ENCODE peak calls at places on chromosomes 2 and 18, in four cellular contexts. P, J, Y and S are unnamed samples.

GRCh38 chr2:4873328-4873727 is 818.9 kb upstream of the SOX11 start:
- DNase-seq in P (no peak), J (no peak), Y (no peak), S (no peak)

GRCh38 chr2:45962522-45962921 is 311.0 kb downstream of the PRKCE start:
- DNase-seq in P (no peak), J (peak; percentile 33), Y (no peak), S (no peak)

GRCh38 chr18:56009451-56009850 is 421.5 kb upstream of the TCF4 start:
- DNase-seq in P (no peak), J (no peak), Y (no peak), S (no peak)

GRCh38 chr18:21991081-21991534 is 178.3 kb upstream of the GATA6 start:
- DNase-seq in P (no peak), J (no peak), Y (no peak), S (no peak)

GRCh38 chr2:121019073-121019472 is 265.9 kb downstream of the TFCP2L1 start:
- DNase-seq in P (no peak), J (no peak), Y (no peak), S (no peak)

GRCh38 chr2:6747433-6747832 is 118.3 kb downstream of the CMPK2 start:
- DNase-seq in P (no peak), J (no peak), Y (no peak), S (no peak)

GRCh38 chr2:46486441-46486840 is 7.1 kb downstream of the TMEM247 start:
- DNase-seq in P (no peak), J (no peak), Y (no peak), S (no peak)

GRCh38 chr2:242085941-242086621 is 216.6 kb downstream of the RTP5 start:
- DNase-seq in P (no peak), J (peak; percentile 64), Y (peak; percentile 72), S (no peak)

GRCh38 chr2:239455436-239456203 is 54.8 kb upstream of the HDAC4 start:
- DNase-seq in P (no peak), J (no peak), Y (no peak), S (no peak)

GRCh38 chr18:9386872-9387271 is 52.3 kb downstream of the TWSG1 start:
- DNase-seq in P (no peak), J (no peak), Y (no peak), S (no peak)

GRCh38 chr2:136384541-136385303 is 266.8 kb upstream of the CXCR4 start:
- DNase-seq in P (peak; percentile 50), J (no peak), Y (no peak), S (no peak)

GRCh38 chr2:235098736-235099494 is 147.1 kb downstream of the SH3BP4 start:
- DNase-seq in P (no peak), J (no peak), Y (no peak), S (no peak)

GRCh38 chr2:75180476-75180875 is 18.8 kb downstream of the TACR1 start:
- DNase-seq in P (no peak), J (no peak), Y (no peak), S (no peak)

GRCh38 chr2:70557171-70557838 is 3.7 kb upstream of the TGFA start:
- DNase-seq in P (peak; percentile 16), J (peak; percentile 61), Y (no peak), S (no peak)

GRCh38 chr2:136328396-136328795 is 210.4 kb upstream of the CXCR4 start:
- DNase-seq in P (no peak), J (no peak), Y (no peak), S (no peak)